ENCODE peak calls at places on chromosomes 2 and 18, in ten cellular contexts. I is RPMI8226; F is tibial artery; A is activated CD8-positive, alpha-beta memory T cell treated with anti-CD3 and anti-CD28 coated beads, Interleukin-2, amount 50 U/mL, for 48 hours; G is left ventricle myocardium superior; E is trophoblast cell; P is activated T-cell treated with anti-CD3 and anti-CD28 coated beads, Interleukin-2, amount 50 U/mL, for 72 hours; N is NCI-H1694; R is HT1080; C is HAP-1. H is an unnamed sample.

GRCh38 chr2:96095116-96095636 is 21.2 kb downstream of the ADRA2B start:
- DNase-seq in I (peak), F (no peak), A (no peak), G (no peak), E (peak), P (no peak), N (no peak), R (no peak), C (no peak), H (no peak)

GRCh38 chr18:63578357-63578958 is 8.7 kb upstream of the SERPINB13 start:
- DNase-seq in I (peak), F (no peak), A (no peak), G (no peak), E (no peak), P (peak), N (no peak), R (peak), C (peak), H (peak)

GRCh38 chr18:55856191-55856590 is 268.2 kb upstream of the TCF4 start:
- DNase-seq in I (no peak), F (no peak), A (no peak), G (no peak), E (peak), P (no peak), N (no peak), R (peak), C (peak), H (no peak)

GRCh38 chr2:20642026-20642971 is 8.6 kb downstream of the HS1BP3 start:
- DNase-seq in I (peak), F (peak), A (peak), G (peak), E (peak), P (peak), N (peak), R (peak), C (peak), H (peak)

GRCh38 chr18:34729264-34729663 is 19.2 kb downstream of the DTNA start:
- DNase-seq in I (peak), F (no peak), A (no peak), G (no peak), E (peak), P (peak), N (no peak), R (peak), C (peak), H (peak)

GRCh38 chr2:143607446-143608110 is 478.4 kb downstream of the ARHGAP15 start:
- DNase-seq in I (no peak), F (no peak), A (no peak), G (no peak), E (no peak), P (no peak), N (no peak), R (peak), C (peak), H (no peak)

GRCh38 chr2:234091432-234091879 is 41.0 kb downstream of the SPP2 start:
- DNase-seq in I (no peak), F (no peak), A (no peak), G (no peak), E (no peak), P (no peak), N (peak), R (peak), C (no peak), H (no peak)

GRCh38 chr18:63427566-63427965 is 5.3 kb upstream of the VPS4B start:
- DNase-seq in I (no peak), F (no peak), A (no peak), G (no peak), E (peak), P (peak), N (no peak), R (peak), C (no peak), H (no peak)

GRCh38 chr2:138182276-138182675 is 218.0 kb downstream of the HNMT start:
- DNase-seq in I (no peak), F (no peak), A (no peak), G (no peak), E (no peak), P (no peak), N (no peak), R (no peak), C (no peak), H (no peak)

GRCh38 chr2:170815746-170816498 is 765 bp upstream of the GAD1 start:
- DNase-seq in I (peak), F (peak), A (peak), G (peak), E (peak), P (peak), N (peak), R (peak), C (peak), H (peak)

GRCh38 chr2:12979066-12979465 is 262.3 kb downstream of the TRIB2 start:
- DNase-seq in I (no peak), F (no peak), A (no peak), G (no peak), E (no peak), P (no peak), N (no peak), R (no peak), C (no peak), H (no peak)

GRCh38 chr18:21053127-21053526 is 58.5 kb downstream of the ROCK1 start:
- DNase-seq in I (no peak), F (no peak), A (no peak), G (no peak), E (no peak), P (no peak), N (no peak), R (peak), C (no peak), H (no peak)

GRCh38 chr2:1591978-1592907 is 152.1 kb downstream of the PXDN start:
- DNase-seq in I (no peak), F (peak), A (no peak), G (peak), E (peak), P (no peak), N (no peak), R (no peak), C (no peak), H (no peak)

GRCh38 chr2:10879624-10880585 is 31.8 kb upstream of the KCNF1 start:
- DNase-seq in I (no peak), F (no peak), A (no peak), G (no peak), E (no peak), P (no peak), N (no peak), R (no peak), C (no peak), H (no peak)

GRCh38 chr2:75035444-75036353 is 77.3 kb downstream of the POLE4 start:
- DNase-seq in I (no peak), F (no peak), A (no peak), G (no peak), E (no peak), P (no peak), N (no peak), R (peak), C (no peak), H (no peak)

GRCh38 chr2:85839461-85839860 is 49.3 kb downstream of the ST3GAL5 start:
- DNase-seq in I (no peak), F (no peak), A (no peak), G (no peak), E (no peak), P (no peak), N (no peak), R (no peak), C (no peak), H (no peak)

GRCh38 chr2:229591611-229592010 is 122.7 kb downstream of the DNER start:
- DNase-seq in I (no peak), F (no peak), A (no peak), G (no peak), E (no peak), P (no peak), N (no peak), R (no peak), C (no peak), H (no peak)

GRCh38 chr2:129762386-129763189 is 216.9 kb upstream of the RAB6C start:
- DNase-seq in I (no peak), F (no peak), A (peak), G (no peak), E (no peak), P (no peak), N (no peak), R (no peak), C (no peak), H (no peak)

GRCh38 chr18:22882084-22882483 is 51.0 kb upstream of the RBBP8 start:
- DNase-seq in I (no peak), F (no peak), A (no peak), G (no peak), E (no peak), P (no peak), N (no peak), R (no peak), C (no peak), H (no peak)

GRCh38 chr2:4256351-4256750 is 553.0 kb downstream of the DCDC2C start:
- DNase-seq in I (no peak), F (no peak), A (no peak), G (no peak), E (no peak), P (no peak), N (no peak), R (no peak), C (no peak), H (no peak)

GRCh38 chr2:113240150-113240914 is 38.4 kb downstream of the PAX8 start:
- DNase-seq in I (peak), F (peak), A (no peak), G (peak), E (peak), P (no peak), N (peak), R (peak), C (no peak), H (no peak)

GRCh38 chr2:37625156-37625555 is 46.3 kb downstream of the CDC42EP3 start:
- DNase-seq in I (no peak), F (no peak), A (no peak), G (no peak), E (peak), P (no peak), N (no peak), R (peak), C (no peak), H (no peak)

GRCh38 chr2:228017784-228018183 is 146.4 kb downstream of the DAW1 start:
- DNase-seq in I (no peak), F (no peak), A (no peak), G (no peak), E (no peak), P (no peak), N (peak), R (no peak), C (no peak), H (no peak)

GRCh38 chr2:74428675-74429074 is 7.1 kb downstream of the WDR54 start:
- DNase-seq in I (no peak), F (no peak), A (no peak), G (no peak), E (no peak), P (no peak), N (no peak), R (no peak), C (no peak), H (no peak)

GRCh38 chr2:158125756-158126498 is 24.3 kb downstream of the UPP2 start:
- DNase-seq in I (no peak), F (no peak), A (no peak), G (no peak), E (no peak), P (no peak), N (no peak), R (no peak), C (no peak), H (no peak)

GRCh38 chr2:88247531-88247930 is 77.4 kb downstream of the THNSL2 start:
- DNase-seq in I (no peak), F (no peak), A (no peak), G (no peak), E (no peak), P (peak), N (no peak), R (peak), C (no peak), H (no peak)

GRCh38 chr18:21599585-21600525 is 649 bp downstream of the ESCO1 start:
- DNase-seq in I (peak), F (peak), A (peak), G (peak), E (peak), P (peak), N (peak), R (no peak), C (peak), H (peak)

GRCh38 chr2:144265654-144266053 is 254.3 kb downstream of the ZEB2 start:
- DNase-seq in I (no peak), F (no peak), A (no peak), G (no peak), E (no peak), P (no peak), N (no peak), R (no peak), C (no peak), H (no peak)

GRCh38 chr2:170929686-170930050 is 615 bp downstream of the GORASP2 start:
- DNase-seq in I (peak), F (no peak), A (peak), G (peak), E (peak), P (peak), N (no peak), R (peak), C (peak), H (peak)

GRCh38 chr18:44651918-44652317 is 28.8 kb upstream of the SETBP1 start:
- DNase-seq in I (no peak), F (no peak), A (no peak), G (no peak), E (no peak), P (no peak), N (no peak), R (no peak), C (no peak), H (no peak)

GRCh38 chr2:17621781-17622180 is 81.3 kb downstream of the VSNL1 start:
- DNase-seq in I (no peak), F (no peak), A (no peak), G (no peak), E (no peak), P (no peak), N (no peak), R (peak), C (no peak), H (no peak)

GRCh38 chr2:55010149-55010591 is 40.1 kb downstream of the RTN4 start:
- DNase-seq in I (peak), F (peak), A (no peak), G (no peak), E (peak), P (peak), N (peak), R (no peak), C (peak), H (peak)

GRCh38 chr2:148989882-148990493 is 48.5 kb upstream of the LYPD6B start:
- DNase-seq in I (peak), F (no peak), A (no peak), G (no peak), E (peak), P (peak), N (peak), R (peak), C (peak), H (peak)

GRCh38 chr2:238727585-238728321 is 120.1 kb upstream of the TWIST2 start:
- DNase-seq in I (no peak), F (peak), A (no peak), G (peak), E (peak), P (no peak), N (no peak), R (no peak), C (no peak), H (no peak)

H was measured in GM13977.